ENCODE peak calls at places on chromosomes 13 and 19, in four cellular contexts. L is GM23338, S is breast epithelium, R is Panc1. K is an unnamed sample.

GRCh38 chr13:111393221-111393790 is 72.9 kb downstream of the TEX29 start:
- DNase-seq in L (no peak), S (no peak), R (no peak), K (no peak)

GRCh38 chr19:56765107-56765506 is 75.4 kb downstream of the PEG3 start:
- DNase-seq in L (no peak), S (peak; percentile 55), R (no peak), K (no peak)

GRCh38 chr13:113672002-113672651 is 5.1 kb downstream of the GRK1 start:
- DNase-seq in L (no peak), S (no peak), R (no peak), K (no peak)

GRCh38 chr19:40609561-40610395 is 8.6 kb downstream of the LTBP4 start:
- DNase-seq in L (peak; percentile 95), S (peak; percentile 94), R (no peak), K (peak; percentile 85)

GRCh38 chr13:100532836-100533435 is 55.7 kb downstream of the GGACT start:
- DNase-seq in L (no peak), S (no peak), R (no peak), K (no peak)

GRCh38 chr19:17641181-17641580 is 47.0 kb downstream of the UNC13A start:
- DNase-seq in L (no peak), S (no peak), R (no peak), K (no peak)

GRCh38 chr13:65074248-65074647 is 2155.9 kb downstream of the PCDH9 start:
- DNase-seq in L (no peak), S (no peak), R (no peak), K (no peak)

GRCh38 chr19:50772408-50773311 is 2.4 kb downstream of the GPR32 start:
- DNase-seq in L (peak; percentile 68), S (no peak), R (no peak), K (no peak)

GRCh38 chr19:31905980-31906948 is 439.1 kb upstream of the ZNF507 start:
- DNase-seq in L (no peak), S (no peak), R (no peak), K (no peak)

GRCh38 chr13:99289265-99289664 is 17.9 kb downstream of the GPR183 start:
- DNase-seq in L (no peak), S (no peak), R (no peak), K (no peak)

GRCh38 chr19:3969435-3970312 is 1.2 kb downstream of the DAPK3 start:
- DNase-seq in L (peak; percentile 62), S (no peak), R (no peak), K (no peak)

GRCh38 chr19:16385296-16385695 is 60.7 kb downstream of the KLF2 start:
- DNase-seq in L (no peak), S (no peak), R (no peak), K (no peak)

GRCh38 chr13:91889641-91890040 is 491.2 kb downstream of the GPC5 start:
- DNase-seq in L (no peak), S (no peak), R (no peak), K (no peak)

GRCh38 chr19:58182577-58182988 is 278 bp upstream of the ZNF274 start:
- DNase-seq in L (no peak), S (no peak), R (no peak), K (peak; percentile 80)

GRCh38 chr13:114099191-114099590 is 33.2 kb downstream of the RASA3 start:
- DNase-seq in L (no peak), S (peak; percentile 75), R (no peak), K (no peak)

GRCh38 chr19:3720533-3720917 is 12.3 kb downstream of the TJP3 start:
- DNase-seq in L (peak; percentile 41), S (no peak), R (no peak), K (no peak)

GRCh38 chr19:55256562-55257460 is 2.0 kb downstream of the PPP6R1 start:
- DNase-seq in L (no peak), S (no peak), R (no peak), K (no peak)

GRCh38 chr19:3338541-3339181 is 27.7 kb upstream of the NFIC start:
- DNase-seq in L (no peak), S (peak; percentile 80), R (no peak), K (no peak)

GRCh38 chr13:99496322-99497142 is 4.7 kb upstream of the TM9SF2 start:
- DNase-seq in L (peak; percentile 67), S (no peak), R (peak; percentile 72), K (no peak)

GRCh38 chr13:35768551-35768950 is 292.1 kb upstream of the MAB21L1 start:
- DNase-seq in L (no peak), S (no peak), R (no peak), K (no peak)

GRCh38 chr13:102768914-102769313 is 4.7 kb downstream of the TEX30 start:
- DNase-seq in L (no peak), S (no peak), R (no peak), K (no peak)

GRCh38 chr19:35144600-35145436 is 1.8 kb downstream of the FXYD7 start:
- DNase-seq in L (peak; percentile 98), S (no peak), R (no peak), K (no peak)

GRCh38 chr19:11373166-11373884 is 1.1 kb upstream of the SWSAP1 start:
- DNase-seq in L (peak; percentile 84), S (no peak), R (no peak), K (no peak)

GRCh38 chr19:3125900-3126524 is 9.8 kb upstream of the GNA15 start:
- DNase-seq in L (peak; percentile 88), S (no peak), R (peak; percentile 24), K (peak; percentile 80)

GRCh38 chr13:99386911-99387788 is 80.0 kb upstream of the GPR183 start:
- DNase-seq in L (peak; percentile 84), S (no peak), R (peak; percentile 32), K (peak; percentile 71)

GRCh38 chr19:40585677-40586422 is 9.2 kb downstream of the SHKBP1 start:
- DNase-seq in L (no peak), S (no peak), R (no peak), K (no peak)

GRCh38 chr19:35144259-35144599 is 1.2 kb downstream of the FXYD7 start:
- DNase-seq in L (no peak), S (no peak), R (no peak), K (no peak)

GRCh38 chr13:43664700-43665191 is 122.0 kb downstream of the ENOX1 start:
- DNase-seq in L (peak; percentile 21), S (no peak), R (no peak), K (no peak)

GRCh38 chr13:110493613-110494012 is 67.9 kb downstream of the RAB20 start:
- DNase-seq in L (no peak), S (no peak), R (no peak), K (no peak)

GRCh38 chr19:39870171-39870971 is 24.2 kb upstream of the FBL start:
- DNase-seq in L (peak; percentile 91), S (no peak), R (no peak), K (no peak)

GRCh38 chr19:18211683-18212082 is 7.8 kb upstream of the RAB3A start:
- DNase-seq in L (no peak), S (no peak), R (no peak), K (no peak)

GRCh38 chr13:68609671-68610070 is 1379.5 kb upstream of the PCDH9 start:
- DNase-seq in L (no peak), S (no peak), R (no peak), K (no peak)

GRCh38 chr19:50173144-50173543 is 10.1 kb upstream of the IZUMO2 start:
- DNase-seq in L (no peak), S (no peak), R (no peak), K (no peak)

GRCh38 chr19:8615813-8616596 is 5.5 kb upstream of the ADAMTS10 start:
- DNase-seq in L (peak; percentile 79), S (no peak), R (no peak), K (no peak)

GRCh38 chr19:49442354-49442753 is 1.0 kb upstream of the SLC17A7 start:
- DNase-seq in L (peak; percentile 86), S (no peak), R (no peak), K (no peak)

GRCh38 chr13:83008496-83008895 is 873.8 kb downstream of the SLITRK1 start:
- DNase-seq in L (no peak), S (no peak), R (no peak), K (no peak)

GRCh38 chr13:83003185-83003584 is 879.1 kb downstream of the SLITRK1 start:
- DNase-seq in L (no peak), S (no peak), R (no peak), K (no peak)

GRCh38 chr13:83009987-83010386 is 872.3 kb downstream of the SLITRK1 start:
- DNase-seq in L (no peak), S (no peak), R (no peak), K (no peak)

DNA sequence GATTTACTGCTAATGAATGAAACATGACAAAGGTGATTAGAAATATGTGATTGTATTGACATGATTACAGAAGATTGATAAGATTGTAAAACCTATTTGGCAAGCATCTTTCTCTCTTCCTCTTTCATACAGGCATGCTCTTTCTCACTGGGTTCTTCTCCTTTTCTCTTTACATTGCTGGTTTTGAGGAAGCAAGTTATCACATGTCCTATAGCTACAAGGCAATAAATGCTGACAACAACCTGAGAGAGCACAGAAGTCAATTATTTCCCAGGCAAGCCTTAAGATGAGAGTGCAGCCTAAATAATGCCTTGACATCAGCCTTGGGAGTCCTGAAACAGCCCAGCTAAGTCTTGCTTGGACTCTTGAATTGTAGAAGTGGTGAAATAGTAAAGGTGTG is 875.0 kb downstream of the SLITRK1 start:
- DNase-seq in L (no peak), S (no peak), R (no peak), K (no peak)
- TF ChIP-seq POLR2AphosphoS5 in L (no peak), S (no peak), R (no peak), K (no peak)

GRCh38 chr19:9621156-9622037 is at the start of gene ZNF561:
- DNase-seq in L (peak; percentile 94), S (peak; percentile 85), R (no peak), K (peak; percentile 56)

GRCh38 chr19:9620842-9621155 is 233 bp downstream of the ZNF561 start:
- DNase-seq in L (no peak), S (no peak), R (no peak), K (no peak)

DNA sequence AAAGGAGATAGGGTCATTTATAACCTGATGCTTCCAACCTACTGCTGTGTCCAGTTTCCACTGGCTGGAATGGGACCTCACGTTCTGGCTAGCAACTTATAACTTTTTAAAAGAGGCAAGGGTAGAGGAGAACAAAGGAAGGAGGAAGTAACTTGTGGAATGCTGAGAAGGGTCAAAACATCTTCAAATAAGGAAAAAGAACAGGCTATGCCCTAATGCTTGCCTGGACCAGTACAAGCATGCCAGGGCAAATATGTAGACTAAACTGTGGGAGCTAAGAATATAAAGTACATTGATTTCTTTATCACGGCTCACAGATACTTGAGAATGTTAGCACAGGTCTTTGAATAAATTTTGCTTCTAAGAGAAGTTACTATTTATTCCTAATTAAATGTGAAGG is 1.5 kb upstream of the ZNF561 start:
- DNase-seq in L (no peak), S (no peak), R (no peak), K (no peak)
- TF ChIP-seq POLR2AphosphoS5 in L (no peak), S (no peak), R (no peak), K (no peak)

GRCh38 chr19:1255186-1256161 is 7.1 kb downstream of the MIDN start:
- DNase-seq in L (no peak), S (no peak), R (no peak), K (no peak)
- TF ChIP-seq POLR2AphosphoS5 in L (no peak), S (no peak), R (peak; percentile 37), K (no peak)

DNA sequence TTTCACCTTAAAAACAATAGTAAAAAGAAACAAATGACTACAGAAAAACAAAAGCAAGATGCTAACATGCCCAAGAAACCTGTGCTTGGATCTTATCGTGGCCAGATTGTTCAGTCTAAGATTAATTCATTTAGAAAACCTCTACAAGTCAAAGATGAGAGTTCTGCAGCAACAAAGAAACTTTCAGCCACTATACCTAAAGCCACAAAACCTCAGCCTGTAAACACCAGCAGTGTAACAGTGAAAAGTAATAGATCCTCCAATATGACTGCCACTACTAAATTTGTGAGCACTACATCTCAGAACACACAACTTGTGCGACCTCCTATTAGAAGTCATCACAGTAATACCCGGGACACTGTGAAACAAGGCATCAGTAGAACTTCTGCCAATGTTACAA is 6.0 kb downstream of the CKAP2 start:
- DNase-seq in L (no peak), S (no peak), R (no peak), K (no peak)
- TF ChIP-seq POLR2AphosphoS5 in L (no peak), S (no peak), R (no peak), K (no peak)